ENCODE peak calls at places on chromosomes 1 and 21, in eight cellular contexts. O is EH, U is mammary epithelial cell, A is activated gamma-delta T cell, Q is NCI-H1417, J is HEK293T, Z is suprapubic skin, X is NCI-H1092. B is an unnamed sample.

GRCh38 chr1:230453377-230453776 is 27.2 kb upstream of the PGBD5 start:
- DNase-seq in O (no peak), U (no peak), A (no peak), Q (no peak), J (no peak), Z (no peak), X (no peak), B (no peak)

GRCh38 chr1:68232354-68233148 is at the start of gene WLS:
- DNase-seq in O (peak), U (peak), A (no peak), Q (peak), J (peak), Z (peak), X (peak), B (peak)

GRCh38 chr1:45999507-45999906 is 132.9 kb downstream of the PIK3R3 start:
- DNase-seq in O (peak), U (no peak), A (no peak), Q (no peak), J (no peak), Z (no peak), X (no peak), B (no peak)

GRCh38 chr1:235679005-235679404 is 29.4 kb upstream of the GNG4 start:
- DNase-seq in O (no peak), U (no peak), A (no peak), Q (no peak), J (no peak), Z (no peak), X (no peak), B (no peak)

GRCh38 chr1:246034630-246035029 is 472.4 kb downstream of the SMYD3 start:
- DNase-seq in O (no peak), U (no peak), A (no peak), Q (no peak), J (no peak), Z (no peak), X (no peak), B (no peak)

GRCh38 chr1:84634536-84635205 is 55.6 kb downstream of the SSX2IP start:
- DNase-seq in O (no peak), U (peak), A (no peak), Q (no peak), J (no peak), Z (no peak), X (no peak), B (no peak)

GRCh38 chr1:36536727-36537126 is 54.0 kb upstream of the CSF3R start:
- DNase-seq in O (no peak), U (no peak), A (no peak), Q (no peak), J (no peak), Z (peak), X (no peak), B (no peak)

GRCh38 chr1:8712413-8713229 is 104.8 kb downstream of the RERE start:
- DNase-seq in O (peak), U (peak), A (no peak), Q (peak), J (peak), Z (no peak), X (peak), B (no peak)

GRCh38 chr1:183306317-183307042 is 111.7 kb downstream of the NMNAT2 start:
- DNase-seq in O (no peak), U (no peak), A (no peak), Q (no peak), J (peak), Z (no peak), X (no peak), B (no peak)

GRCh38 chr1:193498088-193498605 is 311.7 kb upstream of the B3GALT2 start:
- DNase-seq in O (no peak), U (no peak), A (no peak), Q (no peak), J (no peak), Z (no peak), X (no peak), B (no peak)

GRCh38 chr1:12275370-12275769 is 45.5 kb downstream of the VPS13D start:
- DNase-seq in O (peak), U (no peak), A (no peak), Q (no peak), J (peak), Z (no peak), X (peak), B (no peak)

GRCh38 chr1:168348146-168348709 is 67.6 kb downstream of the TBX19 start:
- DNase-seq in O (peak), U (no peak), A (no peak), Q (no peak), J (no peak), Z (no peak), X (no peak), B (no peak)

GRCh38 chr1:94246692-94247145 is 9.3 kb upstream of the ARHGAP29 start:
- DNase-seq in O (no peak), U (no peak), A (no peak), Q (peak), J (peak), Z (no peak), X (no peak), B (no peak)

GRCh38 chr1:40732756-40733301 is 41.3 kb downstream of the NFYC start:
- DNase-seq in O (peak), U (no peak), A (no peak), Q (no peak), J (no peak), Z (no peak), X (no peak), B (no peak)

GRCh38 chr1:206925116-206925736 is 3.5 kb upstream of the FCMR start:
- DNase-seq in O (no peak), U (no peak), A (no peak), Q (no peak), J (no peak), Z (no peak), X (no peak), B (no peak)

GRCh38 chr1:51669191-51669590 is 52.3 kb downstream of the OSBPL9 start:
- DNase-seq in O (no peak), U (no peak), A (no peak), Q (peak), J (no peak), Z (no peak), X (no peak), B (no peak)

GRCh38 chr1:85225624-85226380 is 25.0 kb upstream of the SYDE2 start:
- DNase-seq in O (peak), U (no peak), A (no peak), Q (no peak), J (no peak), Z (no peak), X (no peak), B (no peak)

GRCh38 chr1:16720403-16721223 is 19.7 kb upstream of the RNU1-4 start:
- DNase-seq in O (no peak), U (peak), A (no peak), Q (no peak), J (peak), Z (peak), X (no peak), B (no peak)

GRCh38 chr1:57431400-57431799 is 7.5 kb upstream of the DAB1 start:
- DNase-seq in O (no peak), U (no peak), A (no peak), Q (no peak), J (no peak), Z (no peak), X (no peak), B (no peak)

GRCh38 chr21:46112731-46113215 is 14.9 kb downstream of the COL6A2 start:
- DNase-seq in O (no peak), U (no peak), A (no peak), Q (no peak), J (no peak), Z (peak), X (no peak), B (peak)

GRCh38 chr1:241213147-241213546 is 143.9 kb downstream of the RGS7 start:
- DNase-seq in O (peak), U (no peak), A (no peak), Q (no peak), J (no peak), Z (no peak), X (no peak), B (no peak)

GRCh38 chr1:39522661-39523567 is 31.5 kb downstream of the BMP8A start:
- DNase-seq in O (no peak), U (no peak), A (no peak), Q (no peak), J (no peak), Z (no peak), X (no peak), B (peak)

GRCh38 chr1:1264868-1265272 is 8.8 kb downstream of the UBE2J2 start:
- DNase-seq in O (peak), U (peak), A (no peak), Q (no peak), J (peak), Z (no peak), X (no peak), B (no peak)

GRCh38 chr21:36721817-36722216 is 22.9 kb downstream of the SIM2 start:
- DNase-seq in O (no peak), U (no peak), A (no peak), Q (no peak), J (no peak), Z (no peak), X (no peak), B (no peak)

GRCh38 chr1:96722161-96722908 is 751 bp downstream of the PTBP2 start:
- DNase-seq in O (peak), U (peak), A (peak), Q (peak), J (peak), Z (peak), X (peak), B (peak)

GRCh38 chr1:99557556-99558256 is 88.2 kb upstream of the PALMD start:
- DNase-seq in O (peak), U (peak), A (no peak), Q (no peak), J (no peak), Z (no peak), X (no peak), B (no peak)

GRCh38 chr1:18884727-18885126 is 17.6 kb downstream of the ALDH4A1 start:
- DNase-seq in O (no peak), U (no peak), A (no peak), Q (no peak), J (no peak), Z (no peak), X (no peak), B (no peak)

GRCh38 chr1:29453502-29454240 is 217.3 kb downstream of the PTPRU start:
- DNase-seq in O (peak), U (peak), A (no peak), Q (no peak), J (peak), Z (peak), X (no peak), B (no peak)

GRCh38 chr1:33342041-33342723 is 21.3 kb upstream of the A3GALT2 start:
- DNase-seq in O (peak), U (peak), A (no peak), Q (peak), J (no peak), Z (no peak), X (peak), B (peak)

GRCh38 chr1:7610106-7610731 is 160.9 kb upstream of the VAMP3 start:
- DNase-seq in O (no peak), U (no peak), A (no peak), Q (no peak), J (no peak), Z (no peak), X (no peak), B (no peak)

GRCh38 chr1:160744287-160744857 is 5.3 kb downstream of the SLAMF7 start:
- DNase-seq in O (no peak), U (no peak), A (no peak), Q (no peak), J (no peak), Z (no peak), X (no peak), B (no peak)

GRCh38 chr1:1779691-1780597 is 1.7 kb upstream of the NADK start:
- DNase-seq in O (peak), U (peak), A (no peak), Q (no peak), J (no peak), Z (no peak), X (no peak), B (peak)

GRCh38 chr1:28354121-28354520 is 15.4 kb upstream of the PHACTR4 start:
- DNase-seq in O (peak), U (peak), A (no peak), Q (no peak), J (no peak), Z (no peak), X (no peak), B (no peak)

GRCh38 chr1:39721664-39722063 is 17.0 kb upstream of the PPIE start:
- DNase-seq in O (no peak), U (no peak), A (no peak), Q (no peak), J (no peak), Z (no peak), X (no peak), B (no peak)

GRCh38 chr1:204080163-204080903 is 7.4 kb downstream of the SOX13 start:
- DNase-seq in O (peak), U (peak), A (no peak), Q (peak), J (peak), Z (no peak), X (peak), B (peak)